ENCODE peak calls at places on chromosomes 7 and 10, in ten cellular contexts. P is Panc1, K is suprapubic skin, R is upper lobe of left lung, B is stomach, U is transverse colon, L is HCT116, W is GM12878, T is endothelial cell of umbilical vein, E is prostate gland. G is an unnamed sample.

GRCh38 chr10:4819707-4820106 is 6.3 kb upstream of the AKR1E2 start:
- DNase-seq in P (no peak), K (no peak), R (no peak), B (no peak), U (no peak), L (no peak), W (no peak), T (no peak), E (no peak), G (no peak)

GRCh38 chr10:102396251-102396650 is 746 bp downstream of the NFKB2 start:
- DNase-seq in P (no peak), K (peak; percentile 65), R (no peak), B (no peak), U (no peak), L (no peak), W (no peak), T (no peak), E (no peak), G (no peak)

GRCh38 chr7:51123322-51124021 is 193.1 kb downstream of the COBL start:
- DNase-seq in P (peak; percentile 95), K (peak; percentile 70), R (no peak), B (no peak), U (no peak), L (peak; percentile 26), W (no peak), T (no peak), E (no peak), G (no peak)

GRCh38 chr10:127346604-127347003 is 150.2 kb upstream of the INSYN2A start:
- DNase-seq in P (no peak), K (no peak), R (no peak), B (no peak), U (no peak), L (no peak), W (no peak), T (no peak), E (no peak), G (no peak)

GRCh38 chr7:102990642-102991041 is 77.8 kb downstream of the LRRC17 start:
- DNase-seq in P (no peak), K (no peak), R (no peak), B (no peak), U (no peak), L (no peak), W (no peak), T (no peak), E (no peak), G (no peak)

GRCh38 chr10:92572362-92573090 is 1.4 kb downstream of the IDE start:
- DNase-seq in P (no peak), K (no peak), R (no peak), B (no peak), U (no peak), L (no peak), W (no peak), T (peak; percentile 18), E (no peak), G (no peak)

GRCh38 chr10:34063592-34063991 is 729.1 kb upstream of the NRP1 start:
- DNase-seq in P (no peak), K (no peak), R (no peak), B (no peak), U (no peak), L (no peak), W (no peak), T (no peak), E (no peak), G (no peak)

GRCh38 chr10:26755443-26755903 is 58.0 kb downstream of the PDSS1 start:
- DNase-seq in P (no peak), K (no peak), R (no peak), B (no peak), U (no peak), L (peak; percentile 16), W (peak; percentile 67), T (peak; percentile 43), E (no peak), G (no peak)

GRCh38 chr7:158587425-158588084 is at the start of gene PTPRN2:
- DNase-seq in P (no peak), K (no peak), R (peak; percentile 94), B (peak; percentile 77), U (peak; percentile 72), L (no peak), W (no peak), T (peak; percentile 11), E (peak; percentile 66), G (no peak)

GRCh38 chr7:123431075-123431614 is 103.2 kb downstream of the IQUB start:
- DNase-seq in P (no peak), K (no peak), R (no peak), B (no peak), U (no peak), L (peak; percentile 6), W (no peak), T (no peak), E (no peak), G (no peak)

GRCh38 chr7:52917982-52918578 is 117.4 kb upstream of the POM121L12 start:
- DNase-seq in P (peak; percentile 2), K (no peak), R (no peak), B (no peak), U (no peak), L (no peak), W (no peak), T (peak; percentile 10), E (no peak), G (no peak)

GRCh38 chr7:132373041-132373440 is 203.2 kb downstream of the PLXNA4 start:
- DNase-seq in P (no peak), K (no peak), R (no peak), B (no peak), U (no peak), L (no peak), W (no peak), T (no peak), E (no peak), G (no peak)

GRCh38 chr7:132526111-132526741 is 50.0 kb downstream of the PLXNA4 start:
- DNase-seq in P (no peak), K (no peak), R (no peak), B (no peak), U (no peak), L (no peak), W (no peak), T (no peak), E (no peak), G (no peak)

GRCh38 chr10:101576229-101576863 is 11.7 kb downstream of the POLL start:
- DNase-seq in P (no peak), K (no peak), R (no peak), B (no peak), U (no peak), L (no peak), W (no peak), T (no peak), E (no peak), G (no peak)

GRCh38 chr10:102782698-102783540 is 39.2 kb downstream of the WBP1L start:
- DNase-seq in P (no peak), K (peak; percentile 91), R (no peak), B (peak; percentile 73), U (peak; percentile 44), L (no peak), W (no peak), T (peak; percentile 97), E (peak; percentile 85), G (no peak)

GRCh38 chr7:83015921-83016320 is 146.8 kb downstream of the PCLO start:
- DNase-seq in P (no peak), K (no peak), R (no peak), B (no peak), U (no peak), L (no peak), W (no peak), T (no peak), E (no peak), G (no peak)

DNA sequence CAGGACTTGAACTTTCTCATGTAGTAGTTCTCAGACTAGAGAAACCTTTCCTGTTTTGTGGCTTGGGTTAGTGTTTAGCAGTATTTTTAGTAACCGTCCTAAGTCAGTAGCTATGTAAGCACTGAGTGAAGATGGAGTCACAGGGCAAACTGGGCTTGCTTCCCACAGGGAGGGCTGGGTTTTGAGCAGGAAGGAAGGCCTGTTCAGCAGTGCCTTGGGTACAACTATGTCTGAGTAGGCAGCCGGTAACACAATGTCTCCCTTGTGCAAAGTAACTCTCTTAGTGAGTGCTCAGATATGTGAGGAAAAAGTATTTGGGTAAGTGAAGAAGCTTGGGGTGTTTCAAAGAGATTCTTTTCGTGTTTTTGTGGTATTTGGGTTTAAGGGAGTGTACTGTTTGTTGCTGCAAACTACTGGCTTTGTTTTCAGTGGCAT is 96.4 kb downstream of the CCSER2 start:
- DNase-seq in P (peak; percentile 84), K (peak; percentile 84), R (no peak), B (peak; percentile 90), U (peak; percentile 82), L (peak; percentile 36), W (peak; percentile 2), T (peak; percentile 96), E (peak; percentile 93), G (no peak)
- TF ChIP-seq POLR2AphosphoS5 in P (no peak), K (peak; percentile 47), R (peak; percentile 34), B (peak; percentile 79), U (peak; percentile 64), L (no peak), W (no peak), T (peak; percentile 55), E (peak; percentile 95), G (peak; percentile 97)

GRCh38 chr10:94583164-94583563 is 37.6 kb downstream of the HELLS start:
- DNase-seq in P (no peak), K (no peak), R (no peak), B (no peak), U (no peak), L (no peak), W (no peak), T (no peak), E (no peak), G (no peak)
- TF ChIP-seq POLR2AphosphoS5 in P (no peak), K (no peak), R (no peak), B (no peak), U (no peak), L (no peak), W (no peak), T (no peak), E (no peak), G (no peak)

GRCh38 chr10:114427124-114427852 is 23.0 kb upstream of the AFAP1L2 start:
- DNase-seq in P (no peak), K (no peak), R (no peak), B (no peak), U (no peak), L (no peak), W (no peak), T (peak; percentile 65), E (no peak), G (no peak)
- TF ChIP-seq POLR2AphosphoS5 in P (peak; percentile 20), K (no peak), R (no peak), B (no peak), U (no peak), L (no peak), W (no peak), T (no peak), E (no peak), G (no peak)

DNA sequence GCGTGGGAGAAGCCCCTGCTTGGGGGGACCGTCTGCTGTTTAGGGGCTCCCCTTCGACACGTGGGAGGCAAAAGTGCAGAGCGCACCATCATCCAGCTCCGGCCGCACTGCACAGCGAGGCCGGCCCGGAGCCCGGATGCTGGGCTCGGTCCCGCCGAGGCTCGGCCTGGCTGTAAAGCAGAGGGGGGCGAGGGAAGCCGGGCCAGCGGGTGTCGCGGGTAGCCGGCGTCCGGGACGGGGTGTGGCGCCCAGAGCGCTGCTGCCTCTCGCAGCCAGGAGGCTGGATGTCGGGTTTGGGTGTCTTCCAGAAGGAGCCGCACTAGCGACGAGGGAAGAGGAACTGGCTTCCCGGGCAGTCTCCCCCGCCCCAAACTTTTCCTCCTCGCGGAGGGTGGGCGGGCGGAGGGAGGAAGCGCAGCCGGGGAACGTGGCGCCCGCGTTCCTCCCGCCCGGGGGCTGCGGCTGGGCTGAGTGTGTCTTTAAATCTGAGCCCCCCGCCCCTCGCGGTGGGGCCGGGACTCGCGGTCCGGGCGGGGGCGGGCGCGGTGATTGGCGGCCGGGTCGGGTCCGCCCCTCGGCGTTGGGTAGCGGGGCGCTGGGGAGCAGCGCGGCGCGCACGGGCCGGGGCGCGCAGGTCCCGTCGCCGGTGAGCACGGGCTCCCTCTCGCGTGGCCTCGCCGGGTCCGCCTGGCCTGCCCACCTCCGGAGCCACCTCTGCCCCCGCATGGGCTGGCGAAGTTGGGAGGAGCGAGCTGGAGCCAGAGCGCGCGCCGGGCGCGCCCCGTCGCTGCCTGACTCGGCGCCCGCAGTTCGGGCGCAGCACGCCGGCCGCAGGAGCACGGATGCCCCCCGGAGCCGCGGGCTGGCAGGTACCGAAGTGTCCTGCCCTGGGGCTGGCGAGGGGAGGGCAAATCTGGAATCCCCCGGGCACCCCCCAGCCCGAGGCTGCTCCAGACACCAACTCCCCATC is at the start of gene PALD1:
- DNase-seq in P (no peak), K (peak; percentile 87), R (peak; percentile 91), B (peak; percentile 44), U (peak; percentile 65), L (peak; percentile 48), W (no peak), T (peak; percentile 46), E (peak; percentile 54), G (no peak)
- TF ChIP-seq POLR2AphosphoS5 in P (no peak), K (no peak), R (peak; percentile 24), B (no peak), U (no peak), L (peak; percentile 69), W (no peak), T (no peak), E (peak; percentile 29), G (no peak)

G was measured in vagina.